ENCODE peak calls at places on chromosomes 5 and 9, in ten cellular contexts. C is GM23248, P is uterus, U is heart right ventricle, T is fibroblast of lung, Q is Peyer's patch, A is SK-N-SH, H is left ventricle myocardium inferior, X is ovary, D is aorta. I is an unnamed sample. For H3K4me1 and H3K9me3, the result is how much of the 10 kb centered on the place peaks cover.

GRCh38 chr9:77532607-77533006 is 115.5 kb downstream of the GNA14 start:
- DNase-seq in C (no peak), P (no peak), U (no peak), T (no peak), Q (no peak), A (no peak), H (no peak), X (no peak), D (no peak), I (no peak)

GRCh38 chr9:106420511-106420944 is 442.4 kb upstream of the ZNF462 start:
- DNase-seq in C (no peak), P (no peak), U (no peak), T (peak), Q (no peak), A (no peak), H (no peak), X (no peak), D (no peak), I (no peak)

GRCh38 chr5:169591636-169592035 is 8.1 kb downstream of the SPDL1 start:
- DNase-seq in C (peak), P (no peak), U (no peak), T (peak), Q (no peak), A (no peak), H (no peak), X (no peak), D (no peak), I (no peak)

GRCh38 chr5:54390015-54390414 is 65.5 kb upstream of the HSPB3 start:
- DNase-seq in C (peak), P (no peak), U (no peak), T (peak), Q (peak), A (no peak), H (no peak), X (no peak), D (no peak), I (peak)

GRCh38 chr9:35871514-35871913 is 1.3 kb upstream of the OR13J1 start:
- DNase-seq in C (no peak), P (no peak), U (no peak), T (peak), Q (no peak), A (no peak), H (no peak), X (no peak), D (no peak), I (peak)

GRCh38 chr5:56422060-56422762 is 189.1 kb upstream of the ANKRD55 start:
- DNase-seq in C (no peak), P (no peak), U (no peak), T (no peak), Q (no peak), A (no peak), H (no peak), X (no peak), D (no peak), I (no peak)

GRCh38 chr9:118522093-118523028 is 818.2 kb downstream of the TLR4 start:
- DNase-seq in C (peak), P (peak), U (peak), T (peak), Q (no peak), A (peak), H (peak), X (no peak), D (peak), I (peak)

GRCh38 chr9:14198544-14199510 is 115.1 kb downstream of the NFIB start:
- DNase-seq in C (peak), P (peak), U (peak), T (peak), Q (no peak), A (peak), H (peak), X (peak), D (no peak), I (peak)

GRCh38 chr5:165495829-165496380 is 1990.5 kb downstream of the MAT2B start:
- DNase-seq in C (no peak), P (no peak), U (no peak), T (peak), Q (no peak), A (no peak), H (no peak), X (no peak), D (no peak), I (no peak)

GRCh38 chr9:34216325-34216724 is 37.5 kb downstream of the UBAP1 start:
- DNase-seq in C (no peak), P (no peak), U (no peak), T (no peak), Q (no peak), A (no peak), H (no peak), X (no peak), D (no peak), I (no peak)

GRCh38 chr5:168786142-168786541 is 207.0 kb upstream of the PANK3 start:
- DNase-seq in C (peak), P (no peak), U (no peak), T (peak), Q (no peak), A (no peak), H (no peak), X (no peak), D (no peak), I (no peak)

GRCh38 chr5:40414922-40415321 is 264.8 kb upstream of the PTGER4 start:
- DNase-seq in C (no peak), P (no peak), U (no peak), T (no peak), Q (no peak), A (no peak), H (no peak), X (no peak), D (no peak), I (no peak)

GRCh38 chr5:157451806-157452205 is 8.2 kb upstream of the NIPAL4 start:
- DNase-seq in C (no peak), P (no peak), U (no peak), T (no peak), Q (no peak), A (no peak), H (no peak), X (no peak), D (no peak), I (no peak)

GRCh38 chr5:54311178-54311811 is 922 bp upstream of the ARL15 start:
- DNase-seq in C (peak), P (no peak), U (no peak), T (peak), Q (no peak), A (peak), H (no peak), X (no peak), D (no peak), I (no peak)

GRCh38 chr5:103461223-103461622 is 101.4 kb downstream of the NUDT12 start:
- DNase-seq in C (peak), P (no peak), U (no peak), T (peak), Q (no peak), A (no peak), H (no peak), X (no peak), D (no peak), I (no peak)

GRCh38 chr5:73418244-73418691 is 30.3 kb downstream of the FOXD1 start:
- DNase-seq in C (peak), P (no peak), U (no peak), T (peak), Q (no peak), A (no peak), H (no peak), X (no peak), D (peak), I (no peak)

GRCh38 chr5:95743248-95743647 is 12.1 kb downstream of the RHOBTB3 start:
- DNase-seq in C (no peak), P (no peak), U (no peak), T (no peak), Q (no peak), A (no peak), H (no peak), X (no peak), D (no peak), I (no peak)

GRCh38 chr5:158753354-158753753 is 346.4 kb downstream of the EBF1 start:
- DNase-seq in C (no peak), P (no peak), U (no peak), T (peak), Q (no peak), A (no peak), H (no peak), X (no peak), D (no peak), I (no peak)
- H3K4me1 ChIP-seq in C (half or more), P (under half), U (under half), T (under half), Q (under half), A (under half), H (under half), X (under half), D (under half), I (under half)

GRCh38 chr9:90822866-90823265 is 21.2 kb downstream of the SYK start:
- DNase-seq in C (no peak), P (no peak), U (no peak), T (no peak), Q (no peak), A (no peak), H (no peak), X (no peak), D (no peak), I (no peak)
- H3K9me3 ChIP-seq in C (under half), P (under half), U (under half), T (under half), Q (under half), A (under half), H (under half), X (under half), D (under half), I (under half)

GRCh38 chr5:171313481-171314206 is 4.6 kb downstream of the TLX3 start:
- DNase-seq in C (no peak), P (no peak), U (no peak), T (no peak), Q (no peak), A (no peak), H (no peak), X (no peak), D (no peak), I (no peak)

GRCh38 chr5:171310334-171310815 is 1.3 kb downstream of the TLX3 start:
- DNase-seq in C (no peak), P (no peak), U (no peak), T (no peak), Q (no peak), A (no peak), H (no peak), X (no peak), D (no peak), I (no peak)

GRCh38 chr5:171310816-171311697 is 2.0 kb downstream of the TLX3 start:
- DNase-seq in C (peak), P (no peak), U (no peak), T (no peak), Q (no peak), A (no peak), H (no peak), X (no peak), D (no peak), I (no peak)

GRCh38 chr5:171311698-171312083 is 2.6 kb downstream of the TLX3 start:
- DNase-seq in C (no peak), P (no peak), U (no peak), T (no peak), Q (no peak), A (no peak), H (no peak), X (no peak), D (no peak), I (no peak)

DNA sequence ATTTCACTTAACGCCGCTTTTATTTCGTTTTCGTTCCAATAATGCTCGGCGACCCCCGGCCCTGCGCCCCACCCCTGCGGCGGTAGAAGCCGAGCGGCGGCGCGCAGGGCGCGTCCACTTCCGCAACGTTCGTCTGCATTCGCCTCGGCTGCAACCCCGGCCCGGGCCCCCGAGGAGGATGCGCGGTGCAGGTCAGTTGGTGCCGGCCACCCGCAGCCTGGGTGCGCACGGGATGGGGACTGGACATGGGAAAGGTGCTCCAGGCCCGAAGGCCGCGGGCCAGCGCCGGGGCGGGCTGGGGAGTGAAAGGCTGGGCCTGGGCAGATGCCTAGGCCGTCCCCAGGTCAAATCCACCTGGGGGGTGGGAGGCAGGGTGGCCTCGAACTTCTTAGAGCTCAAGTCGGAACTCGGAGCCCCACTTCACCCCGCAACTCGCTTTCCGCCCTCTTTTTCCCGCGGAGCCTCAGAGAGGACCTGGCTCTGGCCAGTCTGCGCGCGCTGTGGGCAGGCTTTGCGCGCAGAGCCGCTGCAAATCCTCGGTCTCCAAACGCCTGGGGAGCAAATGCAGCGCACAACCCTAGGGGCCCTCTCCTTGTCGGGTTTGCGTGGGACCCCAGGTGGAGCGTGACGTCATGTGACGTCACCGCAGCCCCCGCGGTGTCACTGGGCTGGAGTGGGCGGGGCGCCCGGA is 3.2 kb downstream of the TLX3 start:
- DNase-seq in C (no peak), P (no peak), U (no peak), T (no peak), Q (no peak), A (no peak), H (no peak), X (no peak), D (no peak), I (no peak)
- H3K4me3 ChIP-seq in C (no peak), P (no peak), U (peak), T (no peak), Q (peak), A (no peak), H (peak), X (no peak), D (peak), I (no peak)

GRCh38 chr9:124766326-124766725 is 4.8 kb downstream of the NR6A1 start:
- DNase-seq in C (no peak), P (no peak), U (no peak), T (no peak), Q (no peak), A (no peak), H (no peak), X (no peak), D (no peak), I (no peak)

GRCh38 chr9:124767830-124768229 is 3.3 kb downstream of the NR6A1 start:
- DNase-seq in C (no peak), P (no peak), U (no peak), T (no peak), Q (no peak), A (no peak), H (no peak), X (no peak), D (no peak), I (no peak)

GRCh38 chr9:124765439-124765835 is 5.7 kb downstream of the NR6A1 start:
- DNase-seq in C (no peak), P (no peak), U (no peak), T (no peak), Q (no peak), A (no peak), H (no peak), X (no peak), D (no peak), I (no peak)

GRCh38 chr9:124768275-124768674 is 2.8 kb downstream of the NR6A1 start:
- DNase-seq in C (no peak), P (no peak), U (no peak), T (no peak), Q (no peak), A (no peak), H (no peak), X (no peak), D (no peak), I (no peak)

GRCh38 chr9:124766815-124767554 is 4.1 kb downstream of the NR6A1 start:
- DNase-seq in C (no peak), P (no peak), U (no peak), T (no peak), Q (no peak), A (no peak), H (no peak), X (no peak), D (no peak), I (no peak)
- H3K4me1 ChIP-seq in C (under half), P (under half), U (under half), T (under half), Q (under half), A (under half), H (under half), X (under half), D (under half), I (under half)

DNA sequence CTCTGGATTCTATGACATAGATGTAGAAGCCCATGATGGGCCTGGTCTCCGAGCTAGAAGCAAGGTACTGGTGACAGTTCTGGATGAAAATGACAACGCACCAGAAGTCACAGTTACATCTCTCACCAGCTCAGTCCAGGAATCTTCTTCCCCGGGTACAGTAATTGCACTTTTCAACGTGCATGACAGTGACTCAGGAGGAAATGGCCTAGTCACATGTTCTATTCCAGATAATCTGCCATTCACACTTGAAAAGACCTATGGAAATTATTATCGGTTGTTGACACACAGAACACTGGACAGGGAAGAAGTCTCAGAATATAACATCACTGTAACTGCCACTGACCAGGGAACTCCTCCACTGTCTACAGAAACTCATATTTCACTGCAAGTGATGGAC is 1.3 kb downstream of the PCDHGA4 start:
- DNase-seq in C (no peak), P (no peak), U (no peak), T (no peak), Q (no peak), A (no peak), H (no peak), X (no peak), D (no peak), I (no peak)
- H3K9me3 ChIP-seq in C (under half), P (half or more), U (half or more), T (under half), Q (under half), A (under half), H (half or more), X (under half), D (under half), I (under half)

GRCh38 chr9:133957328-133957727 is 34.8 kb downstream of the VAV2 start:
- DNase-seq in C (no peak), P (no peak), U (peak), T (no peak), Q (no peak), A (no peak), H (no peak), X (no peak), D (peak), I (no peak)

GRCh38 chr9:133954862-133955529 is 37.1 kb downstream of the VAV2 start:
- DNase-seq in C (no peak), P (no peak), U (no peak), T (no peak), Q (no peak), A (no peak), H (no peak), X (no peak), D (peak), I (no peak)

GRCh38 chr9:133955821-133956411 is 36.2 kb downstream of the VAV2 start:
- DNase-seq in C (peak), P (no peak), U (no peak), T (peak), Q (no peak), A (peak), H (no peak), X (peak), D (peak), I (peak)

GRCh38 chr9:133958756-133959155 is 33.4 kb downstream of the VAV2 start:
- DNase-seq in C (no peak), P (no peak), U (peak), T (no peak), Q (no peak), A (no peak), H (no peak), X (no peak), D (peak), I (no peak)

GRCh38 chr9:133956520-133957076 is 35.5 kb downstream of the VAV2 start:
- DNase-seq in C (peak), P (no peak), U (peak), T (peak), Q (no peak), A (peak), H (no peak), X (no peak), D (peak), I (peak)
- H3K4me3 ChIP-seq in C (peak), P (no peak), U (no peak), T (no peak), Q (no peak), A (peak), H (peak), X (no peak), D (no peak), I (no peak)